ENCODE peak calls at places on chromosome 17, in ten cellular contexts. S, R, X, O, N, T, K, B, A and P are unnamed samples.

GRCh38 chr17:68248199-68248825 is 469 bp downstream of the AMZ2 start:
- DNase-seq in K (no peak), S (no peak), X (no peak), T (no peak), O (peak; percentile 30), R (peak; percentile 77), B (no peak), N (no peak), A (peak; percentile 45), P (peak; percentile 56)

GRCh38 chr17:76736349-76737081 is 616 bp downstream of the SRSF2 start:
- DNase-seq in K (peak; percentile 72), R (peak; percentile 66), X (no peak), O (peak; percentile 40), N (peak; percentile 78), S (no peak), T (peak; percentile 68), A (peak; percentile 60), B (peak; percentile 69), P (peak; percentile 76)

GRCh38 chr17:81346908-81347349 is 48.3 kb upstream of the BAHCC1 start:
- DNase-seq in S (no peak), X (no peak), N (no peak), T (no peak), B (no peak), A (no peak), O (no peak), K (no peak), R (no peak), P (no peak)

GRCh38 chr17:62898239-62898864 is 67.7 kb upstream of the TANC2 start:
- DNase-seq in A (no peak), K (no peak), S (no peak), T (no peak), R (peak; percentile 46), O (no peak), B (no peak), N (no peak), X (no peak), P (no peak)

GRCh38 chr17:83128306-83129240 is 49.2 kb downstream of the METRNL start:
- DNase-seq in S (no peak), K (no peak), R (no peak), X (no peak), A (no peak), B (no peak), T (no peak), O (no peak), N (no peak), P (no peak)

GRCh38 chr17:38451840-38452529 is 23.7 kb downstream of the ARHGAP23 start:
- DNase-seq in R (peak; percentile 94), X (peak; percentile 73), O (peak; percentile 91), A (no peak), T (peak; percentile 73), B (no peak), S (peak; percentile 66), N (no peak), K (no peak), P (no peak)

GRCh38 chr17:79036609-79037008 is 12.6 kb downstream of the C1QTNF1 start:
- DNase-seq in B (no peak), A (no peak), O (peak; percentile 86), S (peak; percentile 84), T (peak; percentile 58), K (peak; percentile 45), N (no peak), X (no peak), R (peak; percentile 90), P (no peak)

GRCh38 chr17:46822388-46822921 is 4.0 kb upstream of the WNT3 start:
- DNase-seq in X (no peak), A (peak; percentile 48), O (no peak), R (no peak), T (peak; percentile 87), S (no peak), B (no peak), K (no peak), N (no peak), P (no peak)

GRCh38 chr17:56593073-56593740 is at the start of gene NOG:
- DNase-seq in O (peak; percentile 67), N (no peak), R (peak; percentile 62), K (peak; percentile 40), T (peak; percentile 42), A (peak; percentile 54), X (peak; percentile 82), S (no peak), B (peak; percentile 38), P (no peak)

GRCh38 chr17:28494445-28495188 is 11.5 kb upstream of the FOXN1 start:
- DNase-seq in T (peak; percentile 90), K (peak; percentile 50), N (peak; percentile 83), S (no peak), X (peak; percentile 43), A (peak; percentile 70), R (peak; percentile 93), B (peak; percentile 68), O (peak; percentile 87), P (peak; percentile 54)

GRCh38 chr17:74750327-74751069 is 2.1 kb downstream of the NHERF1 start:
- DNase-seq in A (no peak), T (peak; percentile 86), O (no peak), S (no peak), N (no peak), K (no peak), X (no peak), B (no peak), R (no peak), P (no peak)

GRCh38 chr17:78745407-78746088 is 36.5 kb downstream of the CYTH1 start:
- DNase-seq in K (peak; percentile 18), A (peak; percentile 61), O (no peak), N (no peak), R (no peak), X (no peak), B (no peak), S (no peak), T (peak; percentile 38), P (peak; percentile 38)

GRCh38 chr17:2410951-2411350 is 10.1 kb upstream of the MNT start:
- DNase-seq in N (no peak), A (no peak), B (no peak), S (no peak), X (no peak), T (no peak), K (no peak), O (no peak), R (no peak), P (no peak)

GRCh38 chr17:45955326-45955725 is 43.7 kb upstream of the STH start:
- DNase-seq in X (no peak), A (no peak), O (no peak), R (no peak), N (no peak), B (no peak), T (no peak), S (no peak), K (no peak), P (no peak)

GRCh38 chr17:79949646-79950292 is 85.9 kb downstream of the TBC1D16 start:
- DNase-seq in K (no peak), A (no peak), B (no peak), S (no peak), R (no peak), N (peak; percentile 37), X (no peak), T (no peak), O (no peak), P (no peak)

GRCh38 chr17:33017366-33017765 is 25.7 kb downstream of the SPACA3 start:
- DNase-seq in X (no peak), O (no peak), B (no peak), K (no peak), R (no peak), A (no peak), T (no peak), S (no peak), N (no peak), P (no peak)

GRCh38 chr17:29568331-29569244 is at the start of gene TP53I13:
- DNase-seq in A (peak; percentile 93), S (no peak), N (peak; percentile 92), K (peak; percentile 81), B (peak; percentile 92), R (peak; percentile 78), T (peak; percentile 90), X (peak; percentile 81), O (peak; percentile 80), P (peak; percentile 78)

GRCh38 chr17:58605986-58606385 is 85.9 kb downstream of the TEX14 start:
- DNase-seq in K (no peak), S (no peak), B (no peak), T (no peak), O (no peak), A (no peak), R (no peak), N (no peak), X (no peak), P (no peak)

GRCh38 chr17:45043268-45043681 is 8.2 kb downstream of the DCAKD start:
- DNase-seq in S (no peak), A (no peak), T (no peak), K (peak; percentile 94), B (no peak), N (no peak), R (no peak), X (no peak), O (no peak), P (no peak)

GRCh38 chr17:33241390-33241789 is 51.7 kb downstream of the ASIC2 start:
- DNase-seq in X (no peak), N (no peak), R (peak; percentile 21), T (no peak), K (no peak), S (no peak), B (no peak), A (no peak), O (peak; percentile 34), P (no peak)

GRCh38 chr17:20116683-20117309 is 107.6 kb downstream of the SPECC1 start:
- DNase-seq in T (peak; percentile 31), R (peak; percentile 49), A (peak; percentile 65), O (peak; percentile 30), K (peak; percentile 56), B (peak; percentile 31), X (no peak), N (peak; percentile 66), S (no peak), P (peak; percentile 53)

GRCh38 chr17:2591040-2591640 is 2.3 kb upstream of the PAFAH1B1 start:
- DNase-seq in A (no peak), R (no peak), N (no peak), S (no peak), X (no peak), O (no peak), K (no peak), T (no peak), B (no peak), P (no peak)

GRCh38 chr17:58233547-58233946 is 4.8 kb upstream of the LPO start:
- DNase-seq in S (no peak), A (peak; percentile 38), N (no peak), K (no peak), T (no peak), B (no peak), R (no peak), X (no peak), O (no peak), P (no peak)

GRCh38 chr17:1490643-1491405 is 1.7 kb downstream of the MYO1C start:
- DNase-seq in O (peak; percentile 63), N (peak; percentile 75), A (peak; percentile 69), X (no peak), K (peak; percentile 41), B (peak; percentile 55), T (peak; percentile 64), S (no peak), R (peak; percentile 59), P (peak; percentile 54)

GRCh38 chr17:49093131-49093530 is 39.4 kb upstream of the B4GALNT2 start:
- DNase-seq in R (no peak), O (no peak), X (no peak), N (no peak), S (no peak), T (no peak), K (no peak), B (no peak), A (peak; percentile 18), P (no peak)

GRCh38 chr17:14575349-14575966 is 274.6 kb downstream of the HS3ST3B1 start:
- DNase-seq in X (no peak), N (no peak), O (no peak), K (peak; percentile 33), B (no peak), A (no peak), S (peak; percentile 36), T (no peak), R (no peak), P (no peak)

GRCh38 chr17:2059125-2059836 is 4.4 kb downstream of the HIC1 start:
- DNase-seq in T (no peak), K (no peak), O (no peak), N (no peak), R (no peak), S (no peak), A (no peak), X (no peak), B (no peak), P (no peak)